ENCODE peak calls at places on chromosomes 2 and 18, in six cellular contexts. One of them, this sample, is unnamed.

GRCh38 chr2:109382946-109383345 is 230.8 kb downstream of the SEPTIN10 start:
- DNase-seq in GM12878: no peak
- DNase-seq in H1: no peak
- DNase-seq in HepG2: no peak
- DNase-seq in endothelial cell of umbilical vein: peak; percentile 52
- DNase-seq in HCT116: no peak
- DNase-seq in this sample: no peak

GRCh38 chr2:66691199-66691975 is 256.5 kb downstream of the MEIS1 start:
- DNase-seq in HepG2: no peak
- DNase-seq in GM12878: no peak
- DNase-seq in endothelial cell of umbilical vein: no peak
- DNase-seq in HCT116: no peak
- DNase-seq in H1: no peak
- DNase-seq in this sample: no peak

GRCh38 chr2:174051741-174052638 is 86.8 kb upstream of the SP3 start:
- DNase-seq in HCT116: peak; percentile 74
- DNase-seq in GM12878: no peak
- DNase-seq in endothelial cell of umbilical vein: no peak
- DNase-seq in H1: no peak
- DNase-seq in HepG2: peak; percentile 94
- DNase-seq in this sample: no peak

GRCh38 chr2:213232649-213233437 is 51.4 kb upstream of the SPAG16 start:
- DNase-seq in H1: no peak
- DNase-seq in endothelial cell of umbilical vein: no peak
- DNase-seq in HCT116: no peak
- DNase-seq in HepG2: no peak
- DNase-seq in GM12878: peak; percentile 100
- DNase-seq in this sample: no peak

GRCh38 chr2:197599285-197599965 is 76.0 kb downstream of the RFTN2 start:
- DNase-seq in HCT116: peak; percentile 46
- DNase-seq in endothelial cell of umbilical vein: peak; percentile 9
- DNase-seq in H1: peak; percentile 33
- DNase-seq in GM12878: no peak
- DNase-seq in HepG2: peak; percentile 69
- DNase-seq in this sample: no peak

GRCh38 chr18:50797147-50797546 is 22.7 kb downstream of the MRO start:
- DNase-seq in HCT116: no peak
- DNase-seq in H1: no peak
- DNase-seq in HepG2: no peak
- DNase-seq in endothelial cell of umbilical vein: no peak
- DNase-seq in GM12878: no peak
- DNase-seq in this sample: no peak

GRCh38 chr2:209512951-209513350 is 89.1 kb downstream of the MAP2 start:
- DNase-seq in HCT116: no peak
- DNase-seq in endothelial cell of umbilical vein: no peak
- DNase-seq in GM12878: no peak
- DNase-seq in HepG2: no peak
- DNase-seq in H1: no peak
- DNase-seq in this sample: peak; percentile 55

GRCh38 chr2:41829011-41829500 is 218.8 kb upstream of the PKDCC start:
- DNase-seq in HCT116: no peak
- DNase-seq in HepG2: no peak
- DNase-seq in endothelial cell of umbilical vein: no peak
- DNase-seq in GM12878: no peak
- DNase-seq in H1: no peak
- DNase-seq in this sample: no peak

GRCh38 chr2:231000211-231000904 is 4.4 kb downstream of the SPATA3 start:
- DNase-seq in H1: peak; percentile 60
- DNase-seq in HepG2: peak; percentile 54
- DNase-seq in HCT116: no peak
- DNase-seq in endothelial cell of umbilical vein: no peak
- DNase-seq in GM12878: no peak
- DNase-seq in this sample: no peak

GRCh38 chr2:66432801-66433694 is 1.9 kb upstream of the MEIS1 start:
- DNase-seq in HCT116: no peak
- DNase-seq in H1: no peak
- DNase-seq in HepG2: peak; percentile 89
- DNase-seq in endothelial cell of umbilical vein: peak; percentile 95
- DNase-seq in GM12878: no peak
- DNase-seq in this sample: no peak

GRCh38 chr2:133953524-133953923 is 300.3 kb upstream of the MGAT5 start:
- DNase-seq in HCT116: no peak
- DNase-seq in H1: no peak
- DNase-seq in endothelial cell of umbilical vein: no peak
- DNase-seq in HepG2: no peak
- DNase-seq in GM12878: peak; percentile 51
- DNase-seq in this sample: no peak

DNA sequence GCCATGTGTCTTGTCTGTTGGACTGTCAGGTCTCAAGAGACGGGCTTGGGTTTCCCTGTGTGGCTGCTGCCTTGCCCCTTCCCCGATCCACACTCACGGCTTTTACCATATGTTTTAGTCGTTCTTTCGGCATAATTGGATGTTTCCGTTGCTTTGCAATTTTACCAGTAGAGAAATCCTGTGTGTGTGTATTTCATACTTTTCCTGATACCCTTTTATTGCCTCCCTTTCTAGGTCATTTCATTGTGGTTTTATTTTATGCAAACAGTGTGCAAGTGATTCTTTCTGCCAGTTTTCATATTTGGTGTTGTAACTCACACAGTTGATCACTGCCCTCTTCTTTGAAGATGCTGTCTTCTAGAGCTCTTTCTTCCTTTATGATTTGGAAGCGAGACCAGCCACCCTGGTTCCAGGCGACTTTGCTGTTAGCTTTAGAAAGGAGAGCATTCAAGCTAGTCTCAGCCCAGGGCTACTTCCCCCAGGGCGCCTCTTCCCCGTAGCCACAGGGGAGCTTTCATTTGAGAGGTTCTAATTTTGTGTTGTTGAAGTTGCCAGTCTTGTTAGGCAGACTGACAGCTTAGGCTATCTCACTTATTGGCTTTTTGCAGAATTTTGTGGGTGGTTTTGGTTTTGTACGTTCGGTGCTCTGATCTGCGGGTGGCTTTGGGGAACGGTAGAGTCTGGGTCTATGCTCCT is 17.0 kb downstream of the SH3BP4 start:
- DNase-seq in endothelial cell of umbilical vein: no peak
- DNase-seq in H1: no peak
- DNase-seq in GM12878: no peak
- DNase-seq in HCT116: no peak
- DNase-seq in HepG2: no peak
- DNase-seq in this sample: no peak
- H3K9ac ChIP-seq in endothelial cell of umbilical vein: no peak overlapping the region
- H3K9ac ChIP-seq in H1: no peak overlapping the region
- H3K9ac ChIP-seq in GM12878: no peak overlapping the region
- H3K9ac ChIP-seq in HCT116: no peak overlapping the region
- H3K9ac ChIP-seq in HepG2: no peak overlapping the region
- H3K9ac ChIP-seq in this sample: no peak overlapping the region

GRCh38 chr2:44801289-44801675 is 140.2 kb upstream of the SIX3 start:
- DNase-seq in HepG2: no peak
- DNase-seq in endothelial cell of umbilical vein: no peak
- DNase-seq in GM12878: no peak
- DNase-seq in HCT116: no peak
- DNase-seq in H1: peak; percentile 84
- DNase-seq in this sample: no peak

GRCh38 chr2:44802409-44803099 is 138.9 kb upstream of the SIX3 start:
- DNase-seq in endothelial cell of umbilical vein: peak; percentile 57
- DNase-seq in HCT116: no peak
- DNase-seq in GM12878: no peak
- DNase-seq in HepG2: no peak
- DNase-seq in H1: peak; percentile 88
- DNase-seq in this sample: no peak

GRCh38 chr2:44804406-44805235 is 136.9 kb upstream of the SIX3 start:
- DNase-seq in HepG2: no peak
- DNase-seq in GM12878: no peak
- DNase-seq in H1: no peak
- DNase-seq in endothelial cell of umbilical vein: no peak
- DNase-seq in HCT116: no peak
- DNase-seq in this sample: no peak

GRCh38 chr2:44801676-44802408 is 139.7 kb upstream of the SIX3 start:
- DNase-seq in HCT116: no peak
- DNase-seq in HepG2: no peak
- DNase-seq in GM12878: no peak
- DNase-seq in H1: no peak
- DNase-seq in endothelial cell of umbilical vein: no peak
- DNase-seq in this sample: no peak

DNA sequence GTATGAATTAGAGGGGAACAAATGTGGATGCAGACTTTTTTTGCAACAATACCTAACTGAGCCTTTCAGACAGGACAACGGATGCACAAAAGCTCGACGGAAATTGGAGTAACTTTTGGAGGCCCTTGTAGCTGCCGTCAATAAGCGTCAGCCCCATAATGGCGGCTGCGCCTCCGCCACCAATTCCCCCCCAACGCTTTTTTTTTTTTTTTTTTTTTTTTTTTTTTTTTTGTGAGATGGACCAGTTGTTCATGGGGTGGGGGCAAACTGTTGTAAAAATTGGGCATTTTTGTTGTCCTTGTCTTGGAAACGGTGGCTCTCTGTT is 138.4 kb upstream of the SIX3 start:
- DNase-seq in HCT116: no peak
- DNase-seq in H1: no peak
- DNase-seq in endothelial cell of umbilical vein: no peak
- DNase-seq in HepG2: no peak
- DNase-seq in GM12878: no peak
- DNase-seq in this sample: no peak
- H3K4me3 ChIP-seq in HCT116: no peak overlapping the region
- H3K4me3 ChIP-seq in H1: peak overlapping the region; percentile 33
- H3K4me3 ChIP-seq in endothelial cell of umbilical vein: no peak overlapping the region
- H3K4me3 ChIP-seq in HepG2: peak overlapping the region; percentile 41
- H3K4me3 ChIP-seq in GM12878: no peak overlapping the region
- H3K4me3 ChIP-seq in this sample: no peak overlapping the region

GRCh38 chr2:216503697-216504375 is 5.2 kb downstream of the RPL37A start:
- DNase-seq in H1: no peak
- DNase-seq in endothelial cell of umbilical vein: no peak
- DNase-seq in HCT116: no peak
- DNase-seq in HepG2: no peak
- DNase-seq in GM12878: no peak
- DNase-seq in this sample: no peak

GRCh38 chr2:216504376-216504762 is 5.7 kb downstream of the RPL37A start:
- DNase-seq in GM12878: no peak
- DNase-seq in endothelial cell of umbilical vein: no peak
- DNase-seq in HepG2: no peak
- DNase-seq in HCT116: no peak
- DNase-seq in H1: no peak
- DNase-seq in this sample: no peak

GRCh38 chr2:216508229-216508628 is 9.6 kb downstream of the RPL37A start:
- DNase-seq in HCT116: no peak
- DNase-seq in endothelial cell of umbilical vein: no peak
- DNase-seq in HepG2: no peak
- DNase-seq in GM12878: no peak
- DNase-seq in H1: no peak
- DNase-seq in this sample: no peak

GRCh38 chr2:216505133-216506106 is 6.8 kb downstream of the RPL37A start:
- DNase-seq in endothelial cell of umbilical vein: no peak
- DNase-seq in H1: no peak
- DNase-seq in GM12878: no peak
- DNase-seq in HCT116: no peak
- DNase-seq in HepG2: no peak
- DNase-seq in this sample: no peak

GRCh38 chr2:216507220-216508143 is 8.8 kb downstream of the RPL37A start:
- DNase-seq in H1: no peak
- DNase-seq in GM12878: no peak
- DNase-seq in HCT116: no peak
- DNase-seq in endothelial cell of umbilical vein: no peak
- DNase-seq in HepG2: no peak
- DNase-seq in this sample: no peak
- TF ChIP-seq POLR2AphosphoS5 in H1: peak; percentile 62
- TF ChIP-seq POLR2AphosphoS5 in GM12878: no peak
- TF ChIP-seq POLR2AphosphoS5 in HCT116: no peak
- TF ChIP-seq POLR2AphosphoS5 in endothelial cell of umbilical vein: no peak
- TF ChIP-seq POLR2AphosphoS5 in HepG2: peak; percentile 34
- TF ChIP-seq POLR2AphosphoS5 in this sample: peak; percentile 48

GRCh38 chr2:121722479-121722878 is 14.2 kb downstream of the NIFK start:
- DNase-seq in HepG2: no peak
- DNase-seq in HCT116: no peak
- DNase-seq in GM12878: no peak
- DNase-seq in H1: no peak
- DNase-seq in endothelial cell of umbilical vein: no peak
- DNase-seq in this sample: no peak

GRCh38 chr2:121723316-121723715 is 13.4 kb downstream of the NIFK start:
- DNase-seq in H1: no peak
- DNase-seq in GM12878: no peak
- DNase-seq in HepG2: no peak
- DNase-seq in HCT116: no peak
- DNase-seq in endothelial cell of umbilical vein: no peak
- DNase-seq in this sample: no peak

GRCh38 chr2:121727332-121727731 is 9.3 kb downstream of the NIFK start:
- DNase-seq in HepG2: no peak
- DNase-seq in endothelial cell of umbilical vein: no peak
- DNase-seq in H1: no peak
- DNase-seq in GM12878: no peak
- DNase-seq in HCT116: no peak
- DNase-seq in this sample: no peak

GRCh38 chr2:121717529-121717928 is 19.1 kb downstream of the NIFK start:
- DNase-seq in HCT116: no peak
- DNase-seq in GM12878: no peak
- DNase-seq in H1: no peak
- DNase-seq in HepG2: no peak
- DNase-seq in endothelial cell of umbilical vein: no peak
- DNase-seq in this sample: no peak

DNA sequence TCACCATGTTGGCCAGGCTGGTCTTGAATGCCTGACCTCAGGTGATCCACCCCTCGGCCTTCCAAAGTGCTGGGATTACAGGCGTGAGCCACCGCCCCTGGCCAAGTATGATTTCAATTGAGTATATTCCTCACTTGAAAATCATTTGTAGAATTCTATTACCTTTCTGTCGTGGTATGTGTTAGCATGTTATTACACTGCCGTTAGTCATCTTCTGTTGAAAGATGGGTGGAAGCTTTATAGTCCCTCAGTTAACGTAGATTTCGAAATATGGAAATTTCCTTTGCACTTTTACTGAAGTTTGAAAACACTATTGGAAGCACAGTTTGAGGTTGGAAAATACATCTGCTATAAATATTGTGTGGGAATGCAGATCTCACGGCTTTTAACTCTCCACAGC is 14.7 kb downstream of the NIFK start:
- DNase-seq in HepG2: no peak
- DNase-seq in HCT116: no peak
- DNase-seq in GM12878: no peak
- DNase-seq in endothelial cell of umbilical vein: no peak
- DNase-seq in H1: no peak
- DNase-seq in this sample: peak; percentile 96
- H3K9ac ChIP-seq in HepG2: no peak overlapping the region
- H3K9ac ChIP-seq in HCT116: no peak overlapping the region
- H3K9ac ChIP-seq in GM12878: no peak overlapping the region
- H3K9ac ChIP-seq in endothelial cell of umbilical vein: no peak overlapping the region
- H3K9ac ChIP-seq in H1: no peak overlapping the region
- H3K9ac ChIP-seq in this sample: no peak overlapping the region